ENCODE peak calls at places on chromosomes 6 and 20, in nine cellular contexts. One of them, this sample, is unnamed.

GRCh38 chr6:88360203-88360797 is 194.2 kb upstream of the CNR1 start:
- DNase-seq in activated T-cell treated with anti-CD3 and anti-CD28 coated beads, Interleukin-2, amount 50 U/mL, for 4 hours: no peak
- DNase-seq in DMS79: no peak
- DNase-seq in H9: no peak
- DNase-seq in HFFc6: peak
- DNase-seq in endothelial cell: no peak
- DNase-seq in nephron progenitor cell: no peak
- DNase-seq in fibroblast of lung: peak
- DNase-seq in ACHN: peak
- DNase-seq in this sample: no peak

GRCh38 chr20:51402201-51402600 is 140.3 kb downstream of the NFATC2 start:
- DNase-seq in activated T-cell treated with anti-CD3 and anti-CD28 coated beads, Interleukin-2, amount 50 U/mL, for 4 hours: peak
- DNase-seq in DMS79: no peak
- DNase-seq in H9: no peak
- DNase-seq in HFFc6: no peak
- DNase-seq in endothelial cell: no peak
- DNase-seq in nephron progenitor cell: no peak
- DNase-seq in fibroblast of lung: peak
- DNase-seq in ACHN: no peak
- DNase-seq in this sample: no peak

GRCh38 chr6:4084444-4085328 is 5.7 kb upstream of the FAM217A start:
- DNase-seq in activated T-cell treated with anti-CD3 and anti-CD28 coated beads, Interleukin-2, amount 50 U/mL, for 4 hours: no peak
- DNase-seq in DMS79: no peak
- DNase-seq in H9: no peak
- DNase-seq in HFFc6: no peak
- DNase-seq in endothelial cell: no peak
- DNase-seq in nephron progenitor cell: no peak
- DNase-seq in fibroblast of lung: no peak
- DNase-seq in ACHN: peak
- DNase-seq in this sample: no peak

GRCh38 chr6:148997863-148998262 is 251.0 kb downstream of the UST start:
- DNase-seq in activated T-cell treated with anti-CD3 and anti-CD28 coated beads, Interleukin-2, amount 50 U/mL, for 4 hours: no peak
- DNase-seq in DMS79: no peak
- DNase-seq in H9: no peak
- DNase-seq in HFFc6: peak
- DNase-seq in endothelial cell: no peak
- DNase-seq in nephron progenitor cell: no peak
- DNase-seq in fibroblast of lung: peak
- DNase-seq in ACHN: no peak
- DNase-seq in this sample: no peak

GRCh38 chr20:1562622-1563021 is 5.1 kb upstream of the SIRPD start:
- DNase-seq in activated T-cell treated with anti-CD3 and anti-CD28 coated beads, Interleukin-2, amount 50 U/mL, for 4 hours: no peak
- DNase-seq in DMS79: no peak
- DNase-seq in H9: no peak
- DNase-seq in HFFc6: no peak
- DNase-seq in endothelial cell: no peak
- DNase-seq in nephron progenitor cell: no peak
- DNase-seq in fibroblast of lung: no peak
- DNase-seq in ACHN: no peak
- DNase-seq in this sample: no peak

GRCh38 chr6:55445648-55446204 is 118.5 kb downstream of the GFRAL start:
- DNase-seq in activated T-cell treated with anti-CD3 and anti-CD28 coated beads, Interleukin-2, amount 50 U/mL, for 4 hours: no peak
- DNase-seq in DMS79: no peak
- DNase-seq in H9: no peak
- DNase-seq in HFFc6: peak
- DNase-seq in endothelial cell: peak
- DNase-seq in nephron progenitor cell: peak
- DNase-seq in fibroblast of lung: peak
- DNase-seq in ACHN: peak
- DNase-seq in this sample: no peak

GRCh38 chr20:60138263-60139127 is 180.3 kb downstream of the CDH26 start:
- DNase-seq in activated T-cell treated with anti-CD3 and anti-CD28 coated beads, Interleukin-2, amount 50 U/mL, for 4 hours: peak
- DNase-seq in DMS79: peak
- DNase-seq in H9: no peak
- DNase-seq in HFFc6: no peak
- DNase-seq in endothelial cell: no peak
- DNase-seq in nephron progenitor cell: no peak
- DNase-seq in fibroblast of lung: peak
- DNase-seq in ACHN: peak
- DNase-seq in this sample: no peak

GRCh38 chr6:151493495-151494234 is at the start of gene CCDC170:
- DNase-seq in activated T-cell treated with anti-CD3 and anti-CD28 coated beads, Interleukin-2, amount 50 U/mL, for 4 hours: no peak
- DNase-seq in DMS79: no peak
- DNase-seq in H9: peak
- DNase-seq in HFFc6: no peak
- DNase-seq in endothelial cell: peak
- DNase-seq in nephron progenitor cell: peak
- DNase-seq in fibroblast of lung: no peak
- DNase-seq in ACHN: peak
- DNase-seq in this sample: peak

GRCh38 chr6:73285674-73286283 is 22.8 kb upstream of the KHDC1 start:
- DNase-seq in activated T-cell treated with anti-CD3 and anti-CD28 coated beads, Interleukin-2, amount 50 U/mL, for 4 hours: no peak
- DNase-seq in DMS79: no peak
- DNase-seq in H9: no peak
- DNase-seq in HFFc6: peak
- DNase-seq in endothelial cell: peak
- DNase-seq in nephron progenitor cell: no peak
- DNase-seq in fibroblast of lung: peak
- DNase-seq in ACHN: peak
- DNase-seq in this sample: no peak

GRCh38 chr6:105189026-105189680 is 9.3 kb upstream of the POPDC3 start:
- DNase-seq in activated T-cell treated with anti-CD3 and anti-CD28 coated beads, Interleukin-2, amount 50 U/mL, for 4 hours: no peak
- DNase-seq in DMS79: no peak
- DNase-seq in H9: no peak
- DNase-seq in HFFc6: no peak
- DNase-seq in endothelial cell: no peak
- DNase-seq in nephron progenitor cell: no peak
- DNase-seq in fibroblast of lung: no peak
- DNase-seq in ACHN: no peak
- DNase-seq in this sample: no peak

GRCh38 chr6:92810913-92811312 is 608.4 kb downstream of the EPHA7 start:
- DNase-seq in activated T-cell treated with anti-CD3 and anti-CD28 coated beads, Interleukin-2, amount 50 U/mL, for 4 hours: no peak
- DNase-seq in DMS79: no peak
- DNase-seq in H9: peak
- DNase-seq in HFFc6: no peak
- DNase-seq in endothelial cell: peak
- DNase-seq in nephron progenitor cell: peak
- DNase-seq in fibroblast of lung: peak
- DNase-seq in ACHN: peak
- DNase-seq in this sample: no peak

GRCh38 chr6:150891886-150892485 is 26.5 kb downstream of the MTHFD1L start:
- DNase-seq in activated T-cell treated with anti-CD3 and anti-CD28 coated beads, Interleukin-2, amount 50 U/mL, for 4 hours: peak
- DNase-seq in DMS79: peak
- DNase-seq in H9: peak
- DNase-seq in HFFc6: peak
- DNase-seq in endothelial cell: peak
- DNase-seq in nephron progenitor cell: peak
- DNase-seq in fibroblast of lung: peak
- DNase-seq in ACHN: peak
- DNase-seq in this sample: peak

GRCh38 chr6:6659600-6660327 is 71.2 kb downstream of the LY86 start:
- DNase-seq in activated T-cell treated with anti-CD3 and anti-CD28 coated beads, Interleukin-2, amount 50 U/mL, for 4 hours: no peak
- DNase-seq in DMS79: no peak
- DNase-seq in H9: no peak
- DNase-seq in HFFc6: no peak
- DNase-seq in endothelial cell: no peak
- DNase-seq in nephron progenitor cell: no peak
- DNase-seq in fibroblast of lung: no peak
- DNase-seq in ACHN: no peak
- DNase-seq in this sample: peak

GRCh38 chr6:24227556-24227955 is 101.5 kb downstream of the NRSN1 start:
- DNase-seq in activated T-cell treated with anti-CD3 and anti-CD28 coated beads, Interleukin-2, amount 50 U/mL, for 4 hours: no peak
- DNase-seq in DMS79: no peak
- DNase-seq in H9: no peak
- DNase-seq in HFFc6: no peak
- DNase-seq in endothelial cell: no peak
- DNase-seq in nephron progenitor cell: no peak
- DNase-seq in fibroblast of lung: peak
- DNase-seq in ACHN: no peak
- DNase-seq in this sample: no peak

GRCh38 chr20:62628691-62629090 is 13.6 kb upstream of the SLCO4A1 start:
- DNase-seq in activated T-cell treated with anti-CD3 and anti-CD28 coated beads, Interleukin-2, amount 50 U/mL, for 4 hours: no peak
- DNase-seq in DMS79: no peak
- DNase-seq in H9: no peak
- DNase-seq in HFFc6: peak
- DNase-seq in endothelial cell: no peak
- DNase-seq in nephron progenitor cell: no peak
- DNase-seq in fibroblast of lung: no peak
- DNase-seq in ACHN: peak
- DNase-seq in this sample: no peak

GRCh38 chr6:137309078-137309762 is 90.0 kb upstream of the IFNGR1 start:
- DNase-seq in activated T-cell treated with anti-CD3 and anti-CD28 coated beads, Interleukin-2, amount 50 U/mL, for 4 hours: no peak
- DNase-seq in DMS79: no peak
- DNase-seq in H9: peak
- DNase-seq in HFFc6: peak
- DNase-seq in endothelial cell: no peak
- DNase-seq in nephron progenitor cell: peak
- DNase-seq in fibroblast of lung: peak
- DNase-seq in ACHN: peak
- DNase-seq in this sample: peak